ENCODE peak calls at places on chromosome 22, in ten cellular contexts. O is tibial artery; N is MM.1S; V is OCI-LY7; T is mesendoderm; F is HCT116; K is foreskin keratinocyte; Q is GM23248; U is A549; Y is CD4-positive, alpha-beta memory T cell. L is an unnamed sample.

GRCh38 chr22:39179841-39180335 is 27.4 kb upstream of the CBX7 start:
- DNase-seq in V (no peak), T (peak; percentile 77), K (no peak), Y (no peak), Q (no peak), U (no peak), O (no peak), N (no peak), F (no peak), L (no peak)

GRCh38 chr22:42745118-42745517 is 24.4 kb upstream of the A4GALT start:
- DNase-seq in K (no peak), U (no peak), O (no peak), N (no peak), V (no peak), Y (no peak), T (no peak), F (no peak), Q (peak; percentile 79), L (no peak)

GRCh38 chr22:17882162-17882561 is 107.9 kb upstream of the BID start:
- DNase-seq in K (no peak), O (no peak), T (no peak), V (no peak), Q (no peak), Y (no peak), U (no peak), F (no peak), N (no peak), L (no peak)

GRCh38 chr22:46574993-46575914 is 37.8 kb upstream of the CELSR1 start:
- DNase-seq in O (no peak), N (peak; percentile 16), K (no peak), U (peak; percentile 32), Q (no peak), Y (no peak), V (no peak), F (peak; percentile 46), T (peak; percentile 91), L (peak; percentile 16)

GRCh38 chr22:28799125-28799833 is 1.1 kb downstream of the XBP1 start:
- DNase-seq in Q (peak; percentile 97), K (peak; percentile 76), U (peak; percentile 71), F (peak; percentile 35), V (peak; percentile 27), N (peak; percentile 53), Y (peak; percentile 30), O (peak; percentile 79), T (peak; percentile 74), L (peak; percentile 60)

GRCh38 chr22:27554106-27554814 is 247.3 kb downstream of the MN1 start:
- DNase-seq in Q (peak; percentile 72), F (no peak), T (peak; percentile 15), O (no peak), V (no peak), N (no peak), Y (no peak), U (no peak), K (peak; percentile 34), L (no peak)

GRCh38 chr22:40325315-40325714 is 21.0 kb upstream of the ADSL start:
- DNase-seq in V (no peak), U (no peak), Q (no peak), O (no peak), F (no peak), K (no peak), T (no peak), Y (peak; percentile 41), N (no peak), L (no peak)

GRCh38 chr22:17917490-17917983 is 106.8 kb downstream of the MICAL3 start:
- DNase-seq in N (no peak), Q (no peak), T (no peak), O (no peak), K (no peak), F (no peak), U (no peak), Y (no peak), V (peak; percentile 26), L (no peak)

GRCh38 chr22:37366601-37367000 is 60.7 kb downstream of the ELFN2 start:
- DNase-seq in F (no peak), N (no peak), K (no peak), Q (no peak), U (no peak), Y (no peak), V (no peak), O (no peak), T (no peak), L (no peak)
- H3K4me1 ChIP-seq in F (no peaks in the 10 kb centered on the region), N (peaks cover 8% of the 10 kb centered on the region), K (no peaks in the 10 kb centered on the region), Q (no peaks in the 10 kb centered on the region), U (no peaks in the 10 kb centered on the region), Y (no peaks in the 10 kb centered on the region), V (peaks cover 42% of the 10 kb centered on the region), O (no peaks in the 10 kb centered on the region), T (no peaks in the 10 kb centered on the region), L (no peaks in the 10 kb centered on the region)

GRCh38 chr22:33577862-33578411 is 342.3 kb downstream of the LARGE1 start:
- DNase-seq in Q (peak; percentile 1), V (peak; percentile 38), O (no peak), N (no peak), T (no peak), K (no peak), Y (no peak), U (no peak), F (no peak), L (no peak)

GRCh38 chr22:33576205-33576604 is 344.1 kb downstream of the LARGE1 start:
- DNase-seq in U (no peak), Q (no peak), O (no peak), N (no peak), K (no peak), Y (no peak), F (no peak), T (no peak), V (peak; percentile 75), L (no peak)

GRCh38 chr22:33575041-33575440 is 345.2 kb downstream of the LARGE1 start:
- DNase-seq in O (no peak), Q (no peak), N (no peak), V (no peak), Y (no peak), T (no peak), U (no peak), K (no peak), F (no peak), L (no peak)

GRCh38 chr22:33579448-33580093 is 340.7 kb downstream of the LARGE1 start:
- DNase-seq in V (peak; percentile 80), Q (peak; percentile 58), Y (no peak), T (peak; percentile 88), U (peak; percentile 41), K (no peak), O (peak; percentile 38), N (peak; percentile 72), F (peak; percentile 1), L (peak; percentile 29)

DNA sequence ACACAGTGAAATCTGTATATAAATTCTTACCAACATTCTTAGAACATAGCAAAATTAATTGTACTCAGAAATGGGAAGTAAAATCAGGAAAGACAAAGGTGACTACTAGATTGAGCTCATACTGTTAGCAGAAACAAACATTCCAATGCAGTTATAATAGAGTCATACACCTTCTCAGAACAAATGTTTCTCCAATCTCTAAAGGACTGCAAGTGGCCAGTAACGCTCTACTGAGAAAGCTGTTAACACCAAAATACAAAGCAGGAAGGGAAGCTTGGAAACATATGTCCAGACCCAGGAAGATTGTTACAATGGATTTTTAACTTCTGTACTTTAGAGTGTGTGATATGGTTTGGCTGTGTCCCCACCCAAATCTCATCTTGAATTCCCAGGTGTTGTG is 341.5 kb downstream of the LARGE1 start:
- DNase-seq in K (no peak), V (no peak), Q (no peak), T (no peak), N (no peak), Y (no peak), U (no peak), O (no peak), F (no peak), L (no peak)
- H3K4me1 ChIP-seq in K (no peaks in the 10 kb centered on the region), V (peaks cover 53% of the 10 kb centered on the region), Q (no peaks in the 10 kb centered on the region), T (no peaks in the 10 kb centered on the region), N (peaks cover 3% of the 10 kb centered on the region), Y (no peaks in the 10 kb centered on the region), U (peaks cover 40% of the 10 kb centered on the region), O (no peaks in the 10 kb centered on the region), F (no peaks in the 10 kb centered on the region), L (no peaks in the 10 kb centered on the region)

GRCh38 chr22:30313527-30314385 is 13.0 kb downstream of the TBC1D10A start:
- DNase-seq in U (no peak), V (no peak), Q (no peak), F (no peak), N (no peak), Y (no peak), K (no peak), O (no peak), T (no peak), L (no peak)

GRCh38 chr22:30314918-30315317 is 11.8 kb downstream of the TBC1D10A start:
- DNase-seq in O (no peak), Y (no peak), N (no peak), V (no peak), T (peak; percentile 31), F (no peak), U (no peak), Q (no peak), K (no peak), L (no peak)

GRCh38 chr22:30309981-30310672 is 16.6 kb downstream of the TBC1D10A start:
- DNase-seq in K (no peak), U (no peak), Y (peak; percentile 56), N (peak; percentile 57), O (peak; percentile 71), T (no peak), V (peak; percentile 48), Q (peak; percentile 87), F (no peak), L (no peak)

GRCh38 chr22:30310881-30311771 is 15.6 kb downstream of the TBC1D10A start:
- DNase-seq in U (no peak), T (no peak), K (no peak), Q (peak; percentile 84), Y (no peak), F (no peak), O (peak; percentile 86), V (no peak), N (no peak), L (no peak)

DNA sequence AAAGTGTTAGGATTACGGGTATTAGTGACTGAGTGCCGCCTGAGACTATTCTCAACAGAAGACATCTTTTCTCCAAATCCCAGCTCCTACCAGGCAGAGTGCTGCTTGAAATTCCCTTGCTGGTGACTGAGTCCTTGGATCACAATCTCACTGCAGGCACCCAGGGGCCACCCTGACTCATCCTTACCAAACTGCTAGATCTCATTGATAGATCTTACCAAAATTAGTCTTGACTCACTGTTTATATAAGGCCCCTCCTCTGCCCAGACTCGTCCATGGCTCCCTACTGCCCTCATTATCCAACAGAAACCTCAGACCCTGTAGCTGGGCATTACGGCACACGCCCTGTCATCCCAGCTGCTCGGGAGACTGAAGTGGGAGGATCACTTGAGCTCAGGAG is 14.7 kb downstream of the TBC1D10A start:
- DNase-seq in T (no peak), U (no peak), O (peak; percentile 48), Q (peak; percentile 91), N (no peak), V (no peak), Y (no peak), F (peak; percentile 51), K (peak; percentile 92), L (no peak)
- H3K4me1 ChIP-seq in T (peaks cover 3% of the 10 kb centered on the region), U (peaks cover 42% of the 10 kb centered on the region), O (peaks cover 84% of the 10 kb centered on the region), Q (peaks cover 44% of the 10 kb centered on the region), N (peaks cover 40% of the 10 kb centered on the region), V (peaks cover 48% of the 10 kb centered on the region), Y (peaks cover 99% of the 10 kb centered on the region), F (peaks cover 39% of the 10 kb centered on the region), K (peaks cover 25% of the 10 kb centered on the region), L (peaks cover 27% of the 10 kb centered on the region)

GRCh38 chr22:23753371-23753770 is 854 bp downstream of the VPREB3 start:
- DNase-seq in Y (no peak), O (no peak), Q (no peak), V (peak; percentile 70), N (no peak), U (no peak), F (no peak), K (no peak), T (no peak), L (no peak)

GRCh38 chr22:23754980-23755636 is 883 bp upstream of the VPREB3 start:
- DNase-seq in Q (peak; percentile 38), O (no peak), U (no peak), Y (no peak), N (no peak), F (no peak), T (no peak), V (peak; percentile 56), K (no peak), L (no peak)

GRCh38 chr22:23754220-23754919 is at the start of gene VPREB3:
- DNase-seq in F (no peak), N (no peak), U (no peak), Y (no peak), V (peak; percentile 89), O (no peak), K (no peak), T (no peak), Q (no peak), L (no peak)

GRCh38 chr22:23756891-23757290 is 2.7 kb upstream of the VPREB3 start:
- DNase-seq in F (no peak), Q (no peak), N (no peak), U (no peak), O (no peak), K (no peak), V (peak; percentile 39), T (no peak), Y (no peak), L (no peak)

GRCh38 chr22:23755711-23756110 is 1.5 kb upstream of the VPREB3 start:
- DNase-seq in V (no peak), K (no peak), Q (no peak), Y (no peak), N (no peak), U (no peak), O (no peak), F (no peak), T (no peak), L (no peak)
- H3K4me1 ChIP-seq in V (peaks cover 48% of the 10 kb centered on the region), K (no peaks in the 10 kb centered on the region), Q (no peaks in the 10 kb centered on the region), Y (peaks cover 5% of the 10 kb centered on the region), N (no peaks in the 10 kb centered on the region), U (no peaks in the 10 kb centered on the region), O (no peaks in the 10 kb centered on the region), F (peaks cover 3% of the 10 kb centered on the region), T (no peaks in the 10 kb centered on the region), L (no peaks in the 10 kb centered on the region)